ENCODE peak calls at places on chromosome 7, in ten cellular contexts. X is GM10248; E is CD8-positive, alpha-beta T cell; Q is spleen; O is left ventricle myocardium inferior; R is endothelial cell; C is right atrium auricular region; S is fibroblast of the aortic adventitia; F is GM12878; P is tibial artery. T is an unnamed sample.

GRCh38 chr7:93036807-93037206 is 81.0 kb downstream of the SAMD9 start:
- DNase-seq in X (peak), E (no peak), Q (no peak), O (no peak), R (no peak), C (no peak), S (no peak), F (peak), P (no peak), T (no peak)

GRCh38 chr7:18693401-18693800 is 197.9 kb downstream of the HDAC9 start:
- DNase-seq in X (no peak), E (no peak), Q (no peak), O (no peak), R (peak), C (no peak), S (peak), F (no peak), P (peak), T (no peak)

GRCh38 chr7:131753620-131754222 is 197.3 kb upstream of the PODXL start:
- DNase-seq in X (no peak), E (no peak), Q (no peak), O (no peak), R (peak), C (no peak), S (no peak), F (no peak), P (no peak), T (peak)

GRCh38 chr7:1912472-1913289 is 242.6 kb downstream of the ELFN1 start:
- DNase-seq in X (no peak), E (no peak), Q (no peak), O (peak), R (no peak), C (no peak), S (peak), F (no peak), P (no peak), T (no peak)

GRCh38 chr7:135180122-135180521 is 9.6 kb upstream of the CYREN start:
- DNase-seq in X (no peak), E (no peak), Q (no peak), O (no peak), R (no peak), C (peak), S (no peak), F (peak), P (no peak), T (no peak)

GRCh38 chr7:151197932-151198331 is 10.9 kb upstream of the ASB10 start:
- DNase-seq in X (no peak), E (no peak), Q (no peak), O (no peak), R (no peak), C (no peak), S (no peak), F (no peak), P (no peak), T (no peak)

GRCh38 chr7:19899517-19899916 is 126.1 kb upstream of the TMEM196 start:
- DNase-seq in X (no peak), E (no peak), Q (no peak), O (no peak), R (no peak), C (no peak), S (peak), F (no peak), P (no peak), T (no peak)

GRCh38 chr7:42843209-42843800 is 68.6 kb downstream of the C7orf25 start:
- DNase-seq in X (peak), E (no peak), Q (no peak), O (peak), R (peak), C (no peak), S (peak), F (no peak), P (peak), T (no peak)

GRCh38 chr7:80334908-80335307 is 177.0 kb downstream of the GNAT3 start:
- DNase-seq in X (no peak), E (no peak), Q (no peak), O (no peak), R (no peak), C (no peak), S (no peak), F (no peak), P (no peak), T (no peak)

GRCh38 chr7:2307690-2308107 is 6.5 kb downstream of the SNX8 start:
- DNase-seq in X (peak), E (no peak), Q (no peak), O (no peak), R (no peak), C (no peak), S (no peak), F (peak), P (no peak), T (no peak)

GRCh38 chr7:15015545-15016314 is 113.2 kb upstream of the DGKB start:
- DNase-seq in X (peak), E (no peak), Q (no peak), O (no peak), R (peak), C (no peak), S (peak), F (peak), P (no peak), T (peak)

GRCh38 chr7:91567111-91568012 is 303.1 kb downstream of the FZD1 start:
- DNase-seq in X (no peak), E (no peak), Q (no peak), O (no peak), R (no peak), C (no peak), S (peak), F (no peak), P (no peak), T (no peak)

GRCh38 chr7:50213622-50214017 is 90.9 kb upstream of the IKZF1 start:
- DNase-seq in X (no peak), E (no peak), Q (no peak), O (no peak), R (no peak), C (no peak), S (no peak), F (no peak), P (no peak), T (no peak)

GRCh38 chr7:50211306-50212015 is 93.1 kb upstream of the IKZF1 start:
- DNase-seq in X (no peak), E (no peak), Q (no peak), O (no peak), R (no peak), C (no peak), S (no peak), F (no peak), P (no peak), T (no peak)

GRCh38 chr7:50212016-50212325 is 92.5 kb upstream of the IKZF1 start:
- DNase-seq in X (no peak), E (no peak), Q (no peak), O (no peak), R (no peak), C (no peak), S (no peak), F (no peak), P (no peak), T (no peak)

GRCh38 chr7:50214141-50214670 is 90.3 kb upstream of the IKZF1 start:
- DNase-seq in X (no peak), E (no peak), Q (no peak), O (no peak), R (no peak), C (no peak), S (no peak), F (no peak), P (no peak), T (no peak)

GRCh38 chr7:50212666-50213621 is 91.6 kb upstream of the IKZF1 start:
- DNase-seq in X (no peak), E (no peak), Q (peak), O (no peak), R (no peak), C (no peak), S (no peak), F (no peak), P (no peak), T (no peak)
- TF ChIP-seq CTCF in X (peak), E (no peak), Q (no peak), O (no peak), R (no peak), C (no peak), S (no peak), F (peak), P (no peak), T (no peak)

GRCh38 chr7:41771717-41772116 is 68.8 kb upstream of the INHBA start:
- DNase-seq in X (no peak), E (no peak), Q (no peak), O (no peak), R (no peak), C (no peak), S (no peak), F (no peak), P (no peak), T (no peak)
- TF ChIP-seq CTCF in X (no peak), E (no peak), Q (no peak), O (no peak), R (no peak), C (no peak), S (no peak), F (no peak), P (no peak), T (no peak)

GRCh38 chr7:100159099-100159623 is 638 bp upstream of the TRAPPC14 start:
- DNase-seq in X (no peak), E (no peak), Q (no peak), O (no peak), R (no peak), C (no peak), S (no peak), F (no peak), P (no peak), T (no peak)
- TF ChIP-seq CTCF in X (no peak), E (no peak), Q (no peak), O (no peak), R (no peak), C (no peak), S (no peak), F (no peak), P (no peak), T (peak)

DNA sequence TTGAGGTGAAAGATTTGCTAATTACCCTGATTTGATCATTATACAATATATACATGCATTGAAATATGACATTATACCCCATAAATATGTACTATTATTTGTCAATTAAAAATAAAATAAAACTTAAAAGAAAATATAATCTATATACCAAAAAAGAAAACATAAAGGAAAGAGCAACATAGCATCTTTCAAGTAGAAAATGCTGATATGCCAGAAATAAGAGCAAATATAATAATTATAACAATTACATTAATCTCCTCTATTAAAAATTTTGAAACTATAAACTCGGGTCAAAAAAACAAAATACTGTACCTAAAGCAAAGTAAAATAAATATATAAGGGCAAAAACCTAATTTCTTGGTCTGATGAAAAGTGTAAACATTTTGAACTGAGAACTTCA is 209.3 kb upstream of the PDE1C start:
- DNase-seq in X (no peak), E (no peak), Q (no peak), O (no peak), R (no peak), C (no peak), S (no peak), F (no peak), P (no peak), T (no peak)
- TF ChIP-seq CTCF in X (no peak), E (no peak), Q (no peak), O (no peak), R (no peak), C (no peak), S (no peak), F (no peak), P (no peak), T (no peak)

DNA sequence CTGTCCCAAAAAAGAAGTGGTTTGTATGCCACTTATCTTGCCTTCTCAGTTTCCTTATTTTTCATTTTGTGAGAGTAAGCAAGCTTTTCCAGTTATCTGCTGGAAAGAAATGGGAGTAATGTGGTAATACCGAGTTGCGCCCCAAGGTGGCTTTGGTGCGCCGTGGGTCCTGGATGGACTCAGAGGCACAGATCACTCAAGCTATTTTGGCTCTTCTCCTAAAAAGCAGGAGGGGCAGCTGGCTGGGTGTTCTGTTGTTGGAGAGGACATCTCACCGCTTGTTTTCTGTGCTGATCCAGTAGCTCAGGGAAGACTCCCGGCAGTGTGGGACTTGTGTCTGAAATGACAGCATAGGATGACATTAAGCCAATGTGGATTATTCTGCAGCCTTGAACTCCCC is 16.4 kb downstream of the PRKRIP1 start:
- DNase-seq in X (no peak), E (no peak), Q (peak), O (peak), R (no peak), C (no peak), S (peak), F (no peak), P (no peak), T (no peak)
- TF ChIP-seq CTCF in X (peak), E (peak), Q (peak), O (peak), R (peak), C (peak), S (peak), F (peak), P (no peak), T (peak)

DNA sequence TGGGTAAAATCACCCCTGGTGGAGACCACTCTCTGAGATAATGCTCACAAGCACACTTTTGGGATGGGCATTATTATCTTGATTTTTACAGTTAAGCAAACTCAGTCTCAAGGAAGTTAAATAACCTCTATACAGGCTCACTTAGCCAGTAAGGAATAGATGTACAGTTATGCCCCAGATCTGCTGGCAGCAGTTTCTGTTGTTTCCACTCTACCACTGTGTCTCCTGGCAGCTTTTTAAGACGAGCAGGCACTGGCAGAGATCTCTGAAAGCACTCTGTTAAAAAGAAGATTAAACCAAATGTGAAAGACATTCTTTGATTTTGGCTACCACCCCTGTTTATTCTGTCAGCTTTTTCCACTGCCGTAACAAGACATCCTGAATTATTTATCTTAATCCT is 73.2 kb downstream of the SRI start:
- DNase-seq in X (no peak), E (no peak), Q (no peak), O (no peak), R (no peak), C (no peak), S (no peak), F (no peak), P (no peak), T (no peak)
- TF ChIP-seq CTCF in X (no peak), E (no peak), Q (no peak), O (no peak), R (no peak), C (no peak), S (no peak), F (no peak), P (no peak), T (no peak)

GRCh38 chr7:44218418-44219201 is 17.8 kb downstream of the YKT6 start:
- DNase-seq in X (no peak), E (no peak), Q (peak), O (peak), R (peak), C (no peak), S (no peak), F (no peak), P (no peak), T (no peak)
- TF ChIP-seq CTCF in X (no peak), E (no peak), Q (no peak), O (no peak), R (no peak), C (no peak), S (no peak), F (no peak), P (no peak), T (peak)

GRCh38 chr7:100641860-100642533 is 645 bp upstream of the TFR2 start:
- DNase-seq in X (no peak), E (no peak), Q (no peak), O (no peak), R (no peak), C (no peak), S (no peak), F (no peak), P (no peak), T (no peak)
- TF ChIP-seq CTCF in X (no peak), E (no peak), Q (no peak), O (no peak), R (no peak), C (no peak), S (no peak), F (no peak), P (no peak), T (no peak)

DNA sequence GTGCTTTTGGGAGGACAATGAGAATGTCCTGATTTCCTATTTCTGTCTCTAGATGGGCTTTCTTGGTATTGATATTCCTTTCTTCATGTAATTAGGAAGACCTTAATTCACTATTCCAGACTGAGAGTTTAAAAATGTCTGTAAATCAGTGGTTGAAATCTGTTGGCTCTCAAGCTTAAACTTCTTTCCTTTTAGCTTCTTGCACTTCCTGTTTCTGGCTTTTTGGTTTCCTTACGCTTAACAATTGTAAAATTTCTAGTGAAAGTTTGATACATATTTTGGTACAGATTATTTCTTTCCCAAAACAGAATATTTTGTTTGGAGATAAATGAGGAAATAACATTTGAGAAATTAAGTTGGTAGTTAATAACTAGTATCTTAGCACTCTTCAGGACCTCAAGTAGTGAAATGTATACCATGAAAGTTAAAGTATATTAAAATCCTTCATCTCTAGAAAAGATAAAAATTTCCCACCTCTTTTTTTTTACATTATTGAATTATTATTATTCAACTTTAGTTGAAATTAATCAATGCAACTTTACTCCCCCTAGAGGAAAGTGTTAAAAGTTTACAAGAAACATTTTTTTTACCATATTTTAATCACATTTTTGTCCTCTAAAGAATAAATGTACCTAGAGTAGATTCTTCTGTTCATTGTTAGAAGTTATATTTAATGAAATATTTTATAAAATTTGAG is 137.2 kb downstream of the PHTF2 start:
- DNase-seq in X (no peak), E (no peak), Q (no peak), O (no peak), R (no peak), C (no peak), S (peak), F (no peak), P (no peak), T (no peak)
- TF ChIP-seq CTCF in X (peak), E (no peak), Q (no peak), O (peak), R (peak), C (no peak), S (peak), F (no peak), P (peak), T (peak)

GRCh38 chr7:94392391-94392782 is 2.3 kb upstream of the COL1A2 start:
- DNase-seq in X (no peak), E (no peak), Q (no peak), O (no peak), R (no peak), C (no peak), S (peak), F (no peak), P (no peak), T (no peak)
- TF ChIP-seq CTCF in X (no peak), E (no peak), Q (no peak), O (no peak), R (no peak), C (no peak), S (no peak), F (no peak), P (no peak), T (no peak)